ENCODE peak calls at places on chromosomes 11 and 22, in four cellular contexts. Q, R, W and C are unnamed samples.

GRCh38 chr11:128701936-128702335 is 8.1 kb downstream of the FLI1 start:
- DNase-seq in Q (no peak), R (no peak), W (no peak), C (no peak)

GRCh38 chr22:47335460-47335859 is 573.0 kb downstream of the TBC1D22A start:
- DNase-seq in Q (no peak), R (no peak), W (no peak), C (no peak)

GRCh38 chr22:31337178-31337577 is 9.0 kb downstream of the PATZ1 start:
- DNase-seq in Q (no peak), R (no peak), W (peak), C (no peak)

GRCh38 chr11:134987223-134987768 is 575.3 kb upstream of the B3GAT1 start:
- DNase-seq in Q (no peak), R (no peak), W (no peak), C (no peak)

GRCh38 chr11:45259607-45260006 is 26.5 kb downstream of the SYT13 start:
- DNase-seq in Q (no peak), R (no peak), W (no peak), C (no peak)

GRCh38 chr11:17206448-17206847 is 1.3 kb downstream of the PIK3C2A start:
- DNase-seq in Q (no peak), R (no peak), W (no peak), C (no peak)

GRCh38 chr22:33023119-33023827 is 34.9 kb downstream of the SYN3 start:
- DNase-seq in Q (no peak), R (no peak), W (peak), C (no peak)

GRCh38 chr22:30552719-30553118 is 6.2 kb upstream of the SEC14L6 start:
- DNase-seq in Q (no peak), R (no peak), W (no peak), C (no peak)

GRCh38 chr22:33920927-33921575 is 775 bp upstream of the LARGE1 start:
- DNase-seq in Q (peak), R (peak), W (peak), C (peak)

GRCh38 chr22:35430897-35431322 is 31.0 kb downstream of the MCM5 start:
- DNase-seq in Q (peak), R (peak), W (peak), C (peak)

GRCh38 chr11:44632466-44633123 is 67.1 kb downstream of the CD82 start:
- DNase-seq in Q (no peak), R (no peak), W (no peak), C (peak)

GRCh38 chr11:78402842-78403241 is 14.8 kb downstream of the GAB2 start:
- DNase-seq in Q (no peak), R (no peak), W (no peak), C (no peak)

GRCh38 chr11:46112961-46113617 is 8.2 kb downstream of the PHF21A start:
- DNase-seq in Q (no peak), R (no peak), W (peak), C (peak)

GRCh38 chr11:13261600-13262061 is 16.0 kb upstream of the BMAL1 start:
- DNase-seq in Q (no peak), R (no peak), W (no peak), C (no peak)